ENCODE peak calls at places on chromosome 12, in ten cellular contexts. One of them, this sample, is unnamed.

GRCh38 chr12:57735952-57736742 is 2.4 kb downstream of the AGAP2 start:
- DNase-seq in AG08395: peak; percentile 41
- DNase-seq in foreskin fibroblast: no peak
- DNase-seq in GM23338: peak; percentile 91
- DNase-seq in psoas muscle: no peak
- DNase-seq in foreskin keratinocyte: no peak
- DNase-seq in NCI-H1436: no peak
- DNase-seq in fibroblast of the aortic adventitia: no peak
- DNase-seq in stimulated activated CD4-positive, alpha-beta T cell treated with anti-CD3 and anti-CD28 coated beads, Interleukin-4, amount 100 ng/mL, for 24 hours: no peak
- DNase-seq in mucosa of descending colon: peak; percentile 32
- DNase-seq in this sample: no peak

GRCh38 chr12:128784030-128784770 is 39.6 kb downstream of the SLC15A4 start:
- DNase-seq in AG08395: no peak
- DNase-seq in foreskin fibroblast: peak; percentile 14
- DNase-seq in GM23338: no peak
- DNase-seq in psoas muscle: no peak
- DNase-seq in foreskin keratinocyte: no peak
- DNase-seq in NCI-H1436: no peak
- DNase-seq in fibroblast of the aortic adventitia: peak; percentile 11
- DNase-seq in stimulated activated CD4-positive, alpha-beta T cell treated with anti-CD3 and anti-CD28 coated beads, Interleukin-4, amount 100 ng/mL, for 24 hours: no peak
- DNase-seq in mucosa of descending colon: no peak
- DNase-seq in this sample: no peak

GRCh38 chr12:3328081-3328480 is 162.9 kb upstream of the PRMT8 start:
- DNase-seq in AG08395: no peak
- DNase-seq in foreskin fibroblast: no peak
- DNase-seq in GM23338: no peak
- DNase-seq in psoas muscle: no peak
- DNase-seq in foreskin keratinocyte: no peak
- DNase-seq in NCI-H1436: no peak
- DNase-seq in fibroblast of the aortic adventitia: no peak
- DNase-seq in stimulated activated CD4-positive, alpha-beta T cell treated with anti-CD3 and anti-CD28 coated beads, Interleukin-4, amount 100 ng/mL, for 24 hours: no peak
- DNase-seq in mucosa of descending colon: no peak
- DNase-seq in this sample: no peak

GRCh38 chr12:110750784-110751461 is 8.2 kb upstream of the PPP1CC start:
- DNase-seq in AG08395: peak; percentile 81
- DNase-seq in foreskin fibroblast: peak; percentile 50
- DNase-seq in GM23338: no peak
- DNase-seq in psoas muscle: peak; percentile 21
- DNase-seq in foreskin keratinocyte: no peak
- DNase-seq in NCI-H1436: no peak
- DNase-seq in fibroblast of the aortic adventitia: peak; percentile 16
- DNase-seq in stimulated activated CD4-positive, alpha-beta T cell treated with anti-CD3 and anti-CD28 coated beads, Interleukin-4, amount 100 ng/mL, for 24 hours: no peak
- DNase-seq in mucosa of descending colon: no peak
- DNase-seq in this sample: no peak

GRCh38 chr12:104870797-104871196 is 87.3 kb downstream of the SLC41A2 start:
- DNase-seq in AG08395: no peak
- DNase-seq in foreskin fibroblast: no peak
- DNase-seq in GM23338: peak; percentile 40
- DNase-seq in psoas muscle: no peak
- DNase-seq in foreskin keratinocyte: no peak
- DNase-seq in NCI-H1436: no peak
- DNase-seq in fibroblast of the aortic adventitia: no peak
- DNase-seq in stimulated activated CD4-positive, alpha-beta T cell treated with anti-CD3 and anti-CD28 coated beads, Interleukin-4, amount 100 ng/mL, for 24 hours: no peak
- DNase-seq in mucosa of descending colon: no peak
- DNase-seq in this sample: no peak

GRCh38 chr12:52204931-52205505 is 13.2 kb upstream of the KRT80 start:
- DNase-seq in AG08395: no peak
- DNase-seq in foreskin fibroblast: no peak
- DNase-seq in GM23338: no peak
- DNase-seq in psoas muscle: no peak
- DNase-seq in foreskin keratinocyte: no peak
- DNase-seq in NCI-H1436: no peak
- DNase-seq in fibroblast of the aortic adventitia: no peak
- DNase-seq in stimulated activated CD4-positive, alpha-beta T cell treated with anti-CD3 and anti-CD28 coated beads, Interleukin-4, amount 100 ng/mL, for 24 hours: no peak
- DNase-seq in mucosa of descending colon: peak; percentile 15
- DNase-seq in this sample: no peak

GRCh38 chr12:109111775-109112491 is 4.5 kb upstream of the ACACB start:
- DNase-seq in AG08395: peak; percentile 69
- DNase-seq in foreskin fibroblast: peak; percentile 45
- DNase-seq in GM23338: peak; percentile 65
- DNase-seq in psoas muscle: peak; percentile 74
- DNase-seq in foreskin keratinocyte: no peak
- DNase-seq in NCI-H1436: no peak
- DNase-seq in fibroblast of the aortic adventitia: peak; percentile 74
- DNase-seq in stimulated activated CD4-positive, alpha-beta T cell treated with anti-CD3 and anti-CD28 coated beads, Interleukin-4, amount 100 ng/mL, for 24 hours: peak; percentile 60
- DNase-seq in mucosa of descending colon: peak; percentile 83
- DNase-seq in this sample: peak; percentile 24

GRCh38 chr12:3252416-3252815 is 175.2 kb downstream of the TSPAN9 start:
- DNase-seq in AG08395: peak; percentile 69
- DNase-seq in foreskin fibroblast: peak; percentile 66
- DNase-seq in GM23338: no peak
- DNase-seq in psoas muscle: peak; percentile 89
- DNase-seq in foreskin keratinocyte: no peak
- DNase-seq in NCI-H1436: no peak
- DNase-seq in fibroblast of the aortic adventitia: peak; percentile 90
- DNase-seq in stimulated activated CD4-positive, alpha-beta T cell treated with anti-CD3 and anti-CD28 coated beads, Interleukin-4, amount 100 ng/mL, for 24 hours: no peak
- DNase-seq in mucosa of descending colon: peak; percentile 57
- DNase-seq in this sample: no peak

GRCh38 chr12:94459773-94460593 is at the start of gene CEP83:
- DNase-seq in AG08395: peak; percentile 97
- DNase-seq in foreskin fibroblast: peak; percentile 94
- DNase-seq in GM23338: peak; percentile 88
- DNase-seq in psoas muscle: peak; percentile 97
- DNase-seq in foreskin keratinocyte: peak; percentile 66
- DNase-seq in NCI-H1436: peak; percentile 90
- DNase-seq in fibroblast of the aortic adventitia: peak; percentile 87
- DNase-seq in stimulated activated CD4-positive, alpha-beta T cell treated with anti-CD3 and anti-CD28 coated beads, Interleukin-4, amount 100 ng/mL, for 24 hours: peak; percentile 97
- DNase-seq in mucosa of descending colon: peak; percentile 99
- DNase-seq in this sample: peak; percentile 97

GRCh38 chr12:11228268-11228879 is 41.1 kb downstream of the PRB3 start:
- DNase-seq in AG08395: peak; percentile 45
- DNase-seq in foreskin fibroblast: peak; percentile 10
- DNase-seq in GM23338: peak; percentile 83
- DNase-seq in psoas muscle: no peak
- DNase-seq in foreskin keratinocyte: peak; percentile 4
- DNase-seq in NCI-H1436: peak; percentile 1
- DNase-seq in fibroblast of the aortic adventitia: peak; percentile 59
- DNase-seq in stimulated activated CD4-positive, alpha-beta T cell treated with anti-CD3 and anti-CD28 coated beads, Interleukin-4, amount 100 ng/mL, for 24 hours: peak; percentile 4
- DNase-seq in mucosa of descending colon: peak; percentile 32
- DNase-seq in this sample: no peak

GRCh38 chr12:126891789-126892188 is 1375.2 kb upstream of the TMEM132C start:
- DNase-seq in AG08395: no peak
- DNase-seq in foreskin fibroblast: no peak
- DNase-seq in GM23338: peak; percentile 28
- DNase-seq in psoas muscle: no peak
- DNase-seq in foreskin keratinocyte: no peak
- DNase-seq in NCI-H1436: no peak
- DNase-seq in fibroblast of the aortic adventitia: no peak
- DNase-seq in stimulated activated CD4-positive, alpha-beta T cell treated with anti-CD3 and anti-CD28 coated beads, Interleukin-4, amount 100 ng/mL, for 24 hours: no peak
- DNase-seq in mucosa of descending colon: no peak
- DNase-seq in this sample: no peak

GRCh38 chr12:25725874-25726273 is 172.8 kb upstream of the LMNTD1 start:
- DNase-seq in AG08395: peak; percentile 73
- DNase-seq in foreskin fibroblast: peak; percentile 79
- DNase-seq in GM23338: no peak
- DNase-seq in psoas muscle: no peak
- DNase-seq in foreskin keratinocyte: no peak
- DNase-seq in NCI-H1436: no peak
- DNase-seq in fibroblast of the aortic adventitia: peak; percentile 91
- DNase-seq in stimulated activated CD4-positive, alpha-beta T cell treated with anti-CD3 and anti-CD28 coated beads, Interleukin-4, amount 100 ng/mL, for 24 hours: no peak
- DNase-seq in mucosa of descending colon: no peak
- DNase-seq in this sample: no peak

GRCh38 chr12:32482226-32482625 is 82.9 kb downstream of the FGD4 start:
- DNase-seq in AG08395: no peak
- DNase-seq in foreskin fibroblast: no peak
- DNase-seq in GM23338: no peak
- DNase-seq in psoas muscle: no peak
- DNase-seq in foreskin keratinocyte: no peak
- DNase-seq in NCI-H1436: no peak
- DNase-seq in fibroblast of the aortic adventitia: no peak
- DNase-seq in stimulated activated CD4-positive, alpha-beta T cell treated with anti-CD3 and anti-CD28 coated beads, Interleukin-4, amount 100 ng/mL, for 24 hours: no peak
- DNase-seq in mucosa of descending colon: no peak
- DNase-seq in this sample: no peak

GRCh38 chr12:93403988-93404803 is 26.5 kb downstream of the NUDT4 start:
- DNase-seq in AG08395: no peak
- DNase-seq in foreskin fibroblast: no peak
- DNase-seq in GM23338: no peak
- DNase-seq in psoas muscle: no peak
- DNase-seq in foreskin keratinocyte: no peak
- DNase-seq in NCI-H1436: no peak
- DNase-seq in fibroblast of the aortic adventitia: no peak
- DNase-seq in stimulated activated CD4-positive, alpha-beta T cell treated with anti-CD3 and anti-CD28 coated beads, Interleukin-4, amount 100 ng/mL, for 24 hours: no peak
- DNase-seq in mucosa of descending colon: no peak
- DNase-seq in this sample: no peak

GRCh38 chr12:56104109-56104814 is at the start of gene PA2G4:
- DNase-seq in AG08395: peak; percentile 98
- DNase-seq in foreskin fibroblast: peak; percentile 98
- DNase-seq in GM23338: peak; percentile 99
- DNase-seq in psoas muscle: peak; percentile 98
- DNase-seq in foreskin keratinocyte: peak; percentile 95
- DNase-seq in NCI-H1436: peak; percentile 97
- DNase-seq in fibroblast of the aortic adventitia: peak; percentile 97
- DNase-seq in stimulated activated CD4-positive, alpha-beta T cell treated with anti-CD3 and anti-CD28 coated beads, Interleukin-4, amount 100 ng/mL, for 24 hours: peak; percentile 98
- DNase-seq in mucosa of descending colon: peak; percentile 98
- DNase-seq in this sample: peak; percentile 99

GRCh38 chr12:26777236-26777635 is 55.8 kb downstream of the ITPR2 start:
- DNase-seq in AG08395: no peak
- DNase-seq in foreskin fibroblast: no peak
- DNase-seq in GM23338: no peak
- DNase-seq in psoas muscle: no peak
- DNase-seq in foreskin keratinocyte: no peak
- DNase-seq in NCI-H1436: no peak
- DNase-seq in fibroblast of the aortic adventitia: no peak
- DNase-seq in stimulated activated CD4-positive, alpha-beta T cell treated with anti-CD3 and anti-CD28 coated beads, Interleukin-4, amount 100 ng/mL, for 24 hours: no peak
- DNase-seq in mucosa of descending colon: no peak
- DNase-seq in this sample: no peak

GRCh38 chr12:91952916-91953315 is 192.7 kb downstream of the BTG1 start:
- DNase-seq in AG08395: no peak
- DNase-seq in foreskin fibroblast: no peak
- DNase-seq in GM23338: no peak
- DNase-seq in psoas muscle: no peak
- DNase-seq in foreskin keratinocyte: no peak
- DNase-seq in NCI-H1436: no peak
- DNase-seq in fibroblast of the aortic adventitia: no peak
- DNase-seq in stimulated activated CD4-positive, alpha-beta T cell treated with anti-CD3 and anti-CD28 coated beads, Interleukin-4, amount 100 ng/mL, for 24 hours: no peak
- DNase-seq in mucosa of descending colon: peak; percentile 26
- DNase-seq in this sample: no peak

GRCh38 chr12:121724930-121725329 is 12.4 kb downstream of the TMEM120B start:
- DNase-seq in AG08395: no peak
- DNase-seq in foreskin fibroblast: no peak
- DNase-seq in GM23338: no peak
- DNase-seq in psoas muscle: no peak
- DNase-seq in foreskin keratinocyte: no peak
- DNase-seq in NCI-H1436: no peak
- DNase-seq in fibroblast of the aortic adventitia: no peak
- DNase-seq in stimulated activated CD4-positive, alpha-beta T cell treated with anti-CD3 and anti-CD28 coated beads, Interleukin-4, amount 100 ng/mL, for 24 hours: no peak
- DNase-seq in mucosa of descending colon: no peak
- DNase-seq in this sample: no peak

GRCh38 chr12:117685115-117685926 is 283.5 kb downstream of the KSR2 start:
- DNase-seq in AG08395: peak; percentile 90
- DNase-seq in foreskin fibroblast: peak; percentile 65
- DNase-seq in GM23338: peak; percentile 94
- DNase-seq in psoas muscle: peak; percentile 66
- DNase-seq in foreskin keratinocyte: no peak
- DNase-seq in NCI-H1436: no peak
- DNase-seq in fibroblast of the aortic adventitia: no peak
- DNase-seq in stimulated activated CD4-positive, alpha-beta T cell treated with anti-CD3 and anti-CD28 coated beads, Interleukin-4, amount 100 ng/mL, for 24 hours: no peak
- DNase-seq in mucosa of descending colon: peak; percentile 72
- DNase-seq in this sample: no peak

GRCh38 chr12:1616233-1617066 is 12.6 kb upstream of the WNT5B start:
- DNase-seq in AG08395: no peak
- DNase-seq in foreskin fibroblast: no peak
- DNase-seq in GM23338: no peak
- DNase-seq in psoas muscle: no peak
- DNase-seq in foreskin keratinocyte: peak; percentile 62
- DNase-seq in NCI-H1436: no peak
- DNase-seq in fibroblast of the aortic adventitia: no peak
- DNase-seq in stimulated activated CD4-positive, alpha-beta T cell treated with anti-CD3 and anti-CD28 coated beads, Interleukin-4, amount 100 ng/mL, for 24 hours: no peak
- DNase-seq in mucosa of descending colon: no peak
- DNase-seq in this sample: no peak

GRCh38 chr12:51721281-51721940 is 127.1 kb downstream of the FIGNL2 start:
- DNase-seq in AG08395: no peak
- DNase-seq in foreskin fibroblast: peak; percentile 26
- DNase-seq in GM23338: peak; percentile 90
- DNase-seq in psoas muscle: peak; percentile 30
- DNase-seq in foreskin keratinocyte: no peak
- DNase-seq in NCI-H1436: no peak
- DNase-seq in fibroblast of the aortic adventitia: peak; percentile 34
- DNase-seq in stimulated activated CD4-positive, alpha-beta T cell treated with anti-CD3 and anti-CD28 coated beads, Interleukin-4, amount 100 ng/mL, for 24 hours: peak; percentile 38
- DNase-seq in mucosa of descending colon: no peak
- DNase-seq in this sample: peak; percentile 1

GRCh38 chr12:51699219-51699618 is 108.2 kb downstream of the SCN8A start:
- DNase-seq in AG08395: no peak
- DNase-seq in foreskin fibroblast: no peak
- DNase-seq in GM23338: no peak
- DNase-seq in psoas muscle: no peak
- DNase-seq in foreskin keratinocyte: no peak
- DNase-seq in NCI-H1436: no peak
- DNase-seq in fibroblast of the aortic adventitia: no peak
- DNase-seq in stimulated activated CD4-positive, alpha-beta T cell treated with anti-CD3 and anti-CD28 coated beads, Interleukin-4, amount 100 ng/mL, for 24 hours: no peak
- DNase-seq in mucosa of descending colon: no peak
- DNase-seq in this sample: no peak

GRCh38 chr12:89383235-89384049 is 31.1 kb upstream of the DUSP6 start:
- DNase-seq in AG08395: peak; percentile 11
- DNase-seq in foreskin fibroblast: peak; percentile 83
- DNase-seq in GM23338: no peak
- DNase-seq in psoas muscle: no peak
- DNase-seq in foreskin keratinocyte: no peak
- DNase-seq in NCI-H1436: no peak
- DNase-seq in fibroblast of the aortic adventitia: peak; percentile 55
- DNase-seq in stimulated activated CD4-positive, alpha-beta T cell treated with anti-CD3 and anti-CD28 coated beads, Interleukin-4, amount 100 ng/mL, for 24 hours: no peak
- DNase-seq in mucosa of descending colon: no peak
- DNase-seq in this sample: no peak

GRCh38 chr12:13404631-13405473 is 208.3 kb downstream of the EMP1 start:
- DNase-seq in AG08395: no peak
- DNase-seq in foreskin fibroblast: no peak
- DNase-seq in GM23338: no peak
- DNase-seq in psoas muscle: no peak
- DNase-seq in foreskin keratinocyte: no peak
- DNase-seq in NCI-H1436: no peak
- DNase-seq in fibroblast of the aortic adventitia: no peak
- DNase-seq in stimulated activated CD4-positive, alpha-beta T cell treated with anti-CD3 and anti-CD28 coated beads, Interleukin-4, amount 100 ng/mL, for 24 hours: no peak
- DNase-seq in mucosa of descending colon: peak; percentile 64
- DNase-seq in this sample: no peak

GRCh38 chr12:66011731-66012130 is 118.8 kb downstream of the LLPH start:
- DNase-seq in AG08395: peak; percentile 71
- DNase-seq in foreskin fibroblast: peak; percentile 74
- DNase-seq in GM23338: no peak
- DNase-seq in psoas muscle: no peak
- DNase-seq in foreskin keratinocyte: no peak
- DNase-seq in NCI-H1436: no peak
- DNase-seq in fibroblast of the aortic adventitia: peak; percentile 64
- DNase-seq in stimulated activated CD4-positive, alpha-beta T cell treated with anti-CD3 and anti-CD28 coated beads, Interleukin-4, amount 100 ng/mL, for 24 hours: no peak
- DNase-seq in mucosa of descending colon: no peak
- DNase-seq in this sample: no peak

GRCh38 chr12:122090759-122091535 is 12.4 kb downstream of the MLXIP start:
- DNase-seq in AG08395: peak; percentile 45
- DNase-seq in foreskin fibroblast: peak; percentile 61
- DNase-seq in GM23338: no peak
- DNase-seq in psoas muscle: peak; percentile 35
- DNase-seq in foreskin keratinocyte: no peak
- DNase-seq in NCI-H1436: no peak
- DNase-seq in fibroblast of the aortic adventitia: peak; percentile 99
- DNase-seq in stimulated activated CD4-positive, alpha-beta T cell treated with anti-CD3 and anti-CD28 coated beads, Interleukin-4, amount 100 ng/mL, for 24 hours: no peak
- DNase-seq in mucosa of descending colon: no peak
- DNase-seq in this sample: no peak

GRCh38 chr12:132597333-132598283 is 12.8 kb downstream of the LRCOL1 start:
- DNase-seq in AG08395: no peak
- DNase-seq in foreskin fibroblast: peak; percentile 61
- DNase-seq in GM23338: peak; percentile 73
- DNase-seq in psoas muscle: no peak
- DNase-seq in foreskin keratinocyte: no peak
- DNase-seq in NCI-H1436: peak; percentile 35
- DNase-seq in fibroblast of the aortic adventitia: peak; percentile 34
- DNase-seq in stimulated activated CD4-positive, alpha-beta T cell treated with anti-CD3 and anti-CD28 coated beads, Interleukin-4, amount 100 ng/mL, for 24 hours: peak; percentile 15
- DNase-seq in mucosa of descending colon: no peak
- DNase-seq in this sample: peak; percentile 22

GRCh38 chr12:113040722-113041168 is 15.8 kb upstream of the DTX1 start:
- DNase-seq in AG08395: peak; percentile 65
- DNase-seq in foreskin fibroblast: peak; percentile 85
- DNase-seq in GM23338: no peak
- DNase-seq in psoas muscle: peak; percentile 76
- DNase-seq in foreskin keratinocyte: peak; percentile 90
- DNase-seq in NCI-H1436: no peak
- DNase-seq in fibroblast of the aortic adventitia: peak; percentile 90
- DNase-seq in stimulated activated CD4-positive, alpha-beta T cell treated with anti-CD3 and anti-CD28 coated beads, Interleukin-4, amount 100 ng/mL, for 24 hours: no peak
- DNase-seq in mucosa of descending colon: no peak
- DNase-seq in this sample: no peak

This sample was measured in stimulated activated naive CD4-positive, alpha-beta T cell treated with Interleukin-2 at 50 U/mL for 16 hours.